ENCODE peak calls at places on chromosome 22, in five cellular contexts. Q is SK-N-SH, P is HepG2, J is H1, X is GM12878. K is an unnamed sample.

GRCh38 chr22:19811811-19812771 is 42.6 kb downstream of the GNB1L start:
- DNase-seq in Q (peak), P (no peak), J (peak), X (no peak), K (no peak)

GRCh38 chr22:50076646-50077624 is 8.3 kb downstream of the MLC1 start:
- DNase-seq in Q (peak), P (no peak), J (no peak), X (no peak), K (no peak)

GRCh38 chr22:30221121-30221992 is 25.2 kb downstream of the LIF start:
- DNase-seq in Q (no peak), P (no peak), J (no peak), X (peak), K (no peak)

GRCh38 chr22:28973352-28973751 is 88.3 kb downstream of the C22orf31 start:
- DNase-seq in Q (no peak), P (no peak), J (no peak), X (no peak), K (no peak)

GRCh38 chr22:47143249-47143938 is 380.9 kb downstream of the TBC1D22A start:
- DNase-seq in Q (no peak), P (no peak), J (no peak), X (no peak), K (no peak)

GRCh38 chr22:28594784-28595324 is 84.8 kb downstream of the TTC28 start:
- DNase-seq in Q (peak), P (peak), J (no peak), X (no peak), K (peak)

GRCh38 chr22:19809741-19810140 is 44.9 kb downstream of the GNB1L start:
- DNase-seq in Q (no peak), P (no peak), J (no peak), X (no peak), K (no peak)

GRCh38 chr22:44915441-44915840 is 94.4 kb downstream of the PHF21B start:
- DNase-seq in Q (no peak), P (no peak), J (no peak), X (no peak), K (no peak)

GRCh38 chr22:48523091-48523490 is 1304.6 kb downstream of the BRD1 start:
- DNase-seq in Q (no peak), P (no peak), J (no peak), X (no peak), K (no peak)

GRCh38 chr22:41152902-41153301 is 52.2 kb upstream of the L3MBTL2 start:
- DNase-seq in Q (no peak), P (no peak), J (no peak), X (no peak), K (no peak)

GRCh38 chr22:27669798-27670599 is 131.6 kb downstream of the MN1 start:
- DNase-seq in Q (no peak), P (peak), J (peak), X (no peak), K (peak)

GRCh38 chr22:49826603-49827306 is 918 bp downstream of the BRD1 start:
- DNase-seq in Q (peak), P (no peak), J (peak), X (no peak), K (no peak)

GRCh38 chr22:39352301-39352867 is 2.6 kb downstream of the SYNGR1 start:
- DNase-seq in Q (no peak), P (no peak), J (no peak), X (no peak), K (no peak)

GRCh38 chr22:27642104-27642800 is 159.3 kb downstream of the MN1 start:
- DNase-seq in Q (peak), P (peak), J (no peak), X (no peak), K (peak)

GRCh38 chr22:22878801-22879674 is 8.6 kb upstream of the IGLL5 start:
- DNase-seq in Q (no peak), P (no peak), J (no peak), X (no peak), K (peak)

GRCh38 chr22:41429946-41430332 is 16.7 kb downstream of the TOB2 start:
- DNase-seq in Q (no peak), P (no peak), J (no peak), X (no peak), K (no peak)

GRCh38 chr22:39616781-39617180 is 46.2 kb downstream of the CACNA1I start:
- DNase-seq in Q (no peak), P (no peak), J (no peak), X (no peak), K (no peak)

GRCh38 chr22:39055658-39056057 is 15.0 kb downstream of the APOBEC3F start:
- DNase-seq in Q (no peak), P (peak), J (no peak), X (no peak), K (no peak)

GRCh38 chr22:40898850-40899357 is 37.0 kb upstream of the DNAJB7 start:
- DNase-seq in Q (peak), P (peak), J (no peak), X (peak), K (peak)

GRCh38 chr22:19823191-19823590 is 31.5 kb downstream of the GNB1L start:
- DNase-seq in Q (peak), P (no peak), J (peak), X (no peak), K (no peak)

GRCh38 chr22:30717331-30717921 is 22.8 kb downstream of the OSBP2 start:
- DNase-seq in Q (no peak), P (peak), J (no peak), X (no peak), K (no peak)

GRCh38 chr22:20084547-20085413 is 4.7 kb downstream of the DGCR8 start:
- DNase-seq in Q (peak), P (peak), J (peak), X (no peak), K (peak)

GRCh38 chr22:40588726-40589125 is 47.8 kb downstream of the MRTFA start:
- DNase-seq in Q (no peak), P (peak), J (no peak), X (no peak), K (no peak)

GRCh38 chr22:20803696-20804324 is 29.9 kb downstream of the SERPIND1 start:
- DNase-seq in Q (peak), P (peak), J (peak), X (no peak), K (peak)

GRCh38 chr22:49767355-49768062 is 60.2 kb downstream of the BRD1 start:
- DNase-seq in Q (peak), P (peak), J (peak), X (peak), K (peak)

GRCh38 chr22:50238755-50239154 is 6.1 kb downstream of the TUBGCP6 start:
- DNase-seq in Q (no peak), P (no peak), J (no peak), X (no peak), K (no peak)

GRCh38 chr22:42433754-42434153 is 1.6 kb upstream of the NFAM1 start:
- DNase-seq in Q (no peak), P (no peak), J (no peak), X (no peak), K (no peak)

GRCh38 chr22:22959147-22959827 is 71.7 kb downstream of the IGLL5 start:
- DNase-seq in Q (peak), P (peak), J (peak), X (peak), K (peak)

GRCh38 chr22:30474683-30475424 is 3.0 kb upstream of the SEC14L3 start:
- DNase-seq in Q (no peak), P (no peak), J (no peak), X (no peak), K (no peak)

GRCh38 chr22:49208768-49209252 is 618.9 kb downstream of the BRD1 start:
- DNase-seq in Q (no peak), P (no peak), J (peak), X (no peak), K (peak)

GRCh38 chr22:30538280-30538679 is 8.3 kb downstream of the SEC14L6 start:
- DNase-seq in Q (no peak), P (no peak), J (no peak), X (no peak), K (no peak)

GRCh38 chr22:50248192-50249084 is 2.6 kb downstream of the HDAC10 start:
- DNase-seq in Q (no peak), P (no peak), J (no peak), X (no peak), K (no peak)

GRCh38 chr22:31160328-31160978 is 471 bp downstream of the RNF185 start:
- DNase-seq in Q (no peak), P (no peak), J (peak), X (no peak), K (peak)

GRCh38 chr22:28894320-28894719 is 10.9 kb downstream of the ZNRF3 start:
- DNase-seq in Q (no peak), P (no peak), J (no peak), X (no peak), K (no peak)

GRCh38 chr22:42562282-42562681 is 8.5 kb downstream of the SERHL2 start:
- DNase-seq in Q (no peak), P (peak), J (no peak), X (no peak), K (no peak)

GRCh38 chr22:38029901-38030300 is 27.3 kb upstream of the PICK1 start:
- DNase-seq in Q (no peak), P (no peak), J (no peak), X (no peak), K (no peak)

GRCh38 chr22:30302810-30303138 is 13.5 kb upstream of the CASTOR1 start:
- DNase-seq in Q (no peak), P (no peak), J (no peak), X (no peak), K (no peak)

GRCh38 chr22:41401781-41402648 is 20.3 kb downstream of the TEF start:
- DNase-seq in Q (peak), P (peak), J (no peak), X (no peak), K (no peak)

GRCh38 chr22:26442086-26442756 is 13.2 kb downstream of the ASPHD2 start:
- DNase-seq in Q (no peak), P (no peak), J (no peak), X (no peak), K (no peak)

GRCh38 chr22:26435327-26436093 is 6.5 kb downstream of the ASPHD2 start:
- DNase-seq in Q (no peak), P (no peak), J (no peak), X (no peak), K (no peak)

GRCh38 chr22:26436903-26437515 is 7.9 kb downstream of the ASPHD2 start:
- DNase-seq in Q (no peak), P (no peak), J (no peak), X (no peak), K (no peak)

GRCh38 chr22:26438006-26438405 is 8.9 kb downstream of the ASPHD2 start:
- DNase-seq in Q (no peak), P (no peak), J (no peak), X (no peak), K (no peak)

DNA sequence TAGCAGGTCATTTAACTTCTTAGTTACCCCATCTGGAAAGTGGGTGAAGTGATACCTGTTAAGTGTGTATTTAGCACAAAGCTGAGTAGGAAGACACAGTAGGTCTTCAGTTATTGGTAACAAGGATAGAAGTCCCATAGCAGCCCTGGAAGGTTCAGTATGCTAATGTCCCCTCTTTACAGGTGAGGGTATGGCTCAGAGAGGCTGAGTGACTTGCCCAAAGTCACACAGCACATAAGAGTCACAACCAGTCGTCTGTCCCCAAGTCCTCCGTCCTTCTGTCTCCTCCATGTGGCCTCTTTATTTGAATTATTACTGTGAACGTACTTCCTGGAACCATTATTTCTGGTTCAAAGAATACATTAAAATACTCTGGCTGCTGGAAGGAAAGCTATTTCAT is 10.5 kb downstream of the ASPHD2 start:
- DNase-seq in Q (no peak), P (no peak), J (no peak), X (no peak), K (no peak)
- TF ChIP-seq YY1 in Q (no peak), P (no peak), J (no peak), X (no peak), K (no peak)

DNA sequence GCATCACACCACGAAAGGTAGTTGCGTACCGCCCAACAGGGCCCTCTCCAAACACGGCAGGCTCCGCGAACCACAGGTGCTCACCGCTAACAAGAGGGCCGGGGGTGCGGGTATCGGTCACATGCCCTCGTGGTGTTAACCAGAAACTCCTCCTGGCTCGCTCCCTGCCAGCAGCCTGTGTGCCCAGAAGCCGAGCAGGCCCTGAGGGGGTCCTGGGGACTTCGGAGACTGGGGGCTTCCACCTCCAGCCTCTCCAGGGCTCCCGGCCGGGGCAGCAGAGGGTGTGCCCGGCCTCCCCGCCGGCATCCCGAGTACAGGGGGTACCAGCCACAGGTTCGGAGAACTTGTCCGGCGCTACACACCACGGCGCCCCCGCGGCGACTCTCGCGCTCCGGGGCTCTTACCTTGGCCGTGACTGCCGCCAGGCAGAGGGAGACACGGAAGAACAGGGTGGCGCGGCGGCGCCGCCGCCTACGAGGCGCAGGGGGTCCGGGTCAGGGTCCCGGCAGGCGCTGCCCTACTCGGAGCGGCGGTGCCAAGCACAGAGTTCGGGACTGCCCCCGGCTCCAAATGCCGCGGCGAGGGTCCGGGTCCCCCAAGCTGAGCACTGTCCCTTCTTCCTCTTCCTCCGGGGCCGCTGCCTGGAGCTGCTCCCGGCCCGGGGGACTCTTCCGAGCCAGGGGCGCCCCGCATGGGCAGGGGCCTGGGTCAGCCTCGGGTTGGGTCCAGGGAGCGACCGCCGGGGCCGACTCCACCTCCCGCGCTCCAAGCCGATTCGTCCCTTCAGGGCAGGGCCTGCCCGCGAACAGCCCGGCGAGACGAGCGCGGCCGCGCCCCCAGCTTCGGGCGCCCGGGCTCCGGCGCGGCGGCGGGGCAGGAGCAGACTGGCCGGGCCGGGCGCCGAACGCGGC is at the start of gene LARGE1:
- DNase-seq in Q (peak), P (peak), J (peak), X (no peak), K (no peak)
- TF ChIP-seq RFX5 in Q (no peak), P (no peak), J (no peak), X (no peak), K (no peak)

GRCh38 chr22:24066260-24066659 is 55.2 kb downstream of the CABIN1 start:
- DNase-seq in Q (no peak), P (no peak), J (no peak), X (no peak), K (no peak)

GRCh38 chr22:24066872-24067271 is 55.8 kb downstream of the CABIN1 start:
- DNase-seq in Q (no peak), P (no peak), J (no peak), X (no peak), K (peak)

GRCh38 chr22:24063361-24063760 is 52.3 kb downstream of the CABIN1 start:
- DNase-seq in Q (no peak), P (no peak), J (no peak), X (no peak), K (no peak)

GRCh38 chr22:24061124-24061684 is 50.1 kb downstream of the CABIN1 start:
- DNase-seq in Q (no peak), P (no peak), J (no peak), X (no peak), K (no peak)

GRCh38 chr22:24063986-24064385 is 52.9 kb downstream of the CABIN1 start:
- DNase-seq in Q (no peak), P (no peak), J (no peak), X (no peak), K (no peak)
- H3K9ac ChIP-seq in Q (no peak), P (no peak), J (no peak), X (no peak), K (no peak)

DNA sequence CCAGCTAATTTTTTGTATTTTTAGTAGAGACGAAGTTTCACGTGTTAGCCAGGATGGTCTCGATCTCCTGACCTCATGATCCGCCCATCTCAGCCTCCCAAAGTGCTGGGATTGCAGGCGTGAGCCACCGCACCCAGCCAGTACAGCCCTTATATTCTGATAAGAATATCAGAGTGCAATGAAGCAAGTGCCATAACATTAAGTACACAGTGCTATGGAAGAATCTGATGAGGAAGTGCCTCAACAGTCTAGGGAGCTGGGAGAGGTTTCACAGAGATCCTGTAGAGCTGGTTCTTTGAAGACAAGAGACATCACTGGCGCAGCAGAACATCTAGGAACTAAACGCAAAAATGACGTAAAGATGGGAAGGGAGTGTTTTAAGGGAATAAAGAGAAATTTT is 2.1 kb downstream of the RTCB start:
- DNase-seq in Q (no peak), P (no peak), J (no peak), X (no peak), K (no peak)
- TF ChIP-seq YY1 in Q (no peak), P (no peak), J (no peak), X (no peak), K (no peak)

GRCh38 chr22:17368144-17368726 is 1.0 kb upstream of the CECR2 start:
- DNase-seq in Q (peak), P (no peak), J (no peak), X (no peak), K (no peak)
- TF ChIP-seq RFX5 in Q (no peak), P (no peak), J (no peak), X (no peak), K (no peak)

GRCh38 chr22:46045459-46046298 is 68.7 kb upstream of the WNT7B start:
- DNase-seq in Q (no peak), P (no peak), J (no peak), X (no peak), K (no peak)

GRCh38 chr22:46044718-46045458 is 67.9 kb upstream of the WNT7B start:
- DNase-seq in Q (no peak), P (no peak), J (peak), X (no peak), K (no peak)

GRCh38 chr22:46042786-46043185 is 65.8 kb upstream of the WNT7B start:
- DNase-seq in Q (no peak), P (no peak), J (no peak), X (no peak), K (no peak)

GRCh38 chr22:46043339-46043738 is 66.4 kb upstream of the WNT7B start:
- DNase-seq in Q (no peak), P (no peak), J (no peak), X (no peak), K (no peak)

GRCh38 chr22:46043816-46044717 is 67.1 kb upstream of the WNT7B start:
- DNase-seq in Q (no peak), P (no peak), J (peak), X (no peak), K (no peak)
- H3K9ac ChIP-seq in Q (peak), P (no peak), J (no peak), X (peak), K (no peak)

GRCh38 chr22:35484651-35485372 is 55.8 kb upstream of the RASD2 start:
- DNase-seq in Q (no peak), P (no peak), J (no peak), X (no peak), K (no peak)

GRCh38 chr22:35491908-35492380 is 48.7 kb upstream of the RASD2 start:
- DNase-seq in Q (no peak), P (no peak), J (no peak), X (no peak), K (no peak)

GRCh38 chr22:35489225-35489624 is 51.4 kb upstream of the RASD2 start:
- DNase-seq in Q (peak), P (no peak), J (no peak), X (no peak), K (no peak)

GRCh38 chr22:35486116-35486631 is 54.5 kb upstream of the RASD2 start:
- DNase-seq in Q (no peak), P (no peak), J (no peak), X (no peak), K (no peak)

DNA sequence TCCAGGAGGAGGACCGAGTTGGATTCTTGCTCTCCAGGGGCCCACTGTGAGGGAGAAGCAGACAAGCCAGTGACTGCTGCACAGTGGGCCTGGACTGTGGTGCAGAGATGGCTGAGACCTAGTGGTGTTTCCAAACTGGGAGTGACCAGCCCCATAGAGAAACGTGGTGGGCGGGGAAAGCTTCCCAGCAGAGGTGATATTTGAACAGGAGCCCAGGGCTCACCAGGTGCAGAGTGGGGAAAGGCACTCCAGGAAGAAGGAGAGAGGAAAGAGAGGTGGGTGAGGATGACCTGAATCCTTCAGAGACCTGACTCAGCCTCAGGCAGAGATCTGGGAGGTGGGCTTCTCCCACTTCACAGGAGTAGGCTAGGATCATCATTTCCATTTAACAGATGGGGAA is 52.1 kb upstream of the RASD2 start:
- DNase-seq in Q (no peak), P (no peak), J (no peak), X (no peak), K (no peak)
- TF ChIP-seq YY1 in Q (no peak), P (no peak), J (no peak), X (no peak), K (no peak)